ENCODE peak calls at places on chromosomes 6 and 20, in ten cellular contexts. U, H, F, T, G, C, P, Q, V and N are unnamed samples.

GRCh38 chr20:34971038-34971872 is 15.6 kb downstream of the MYH7B start:
- DNase-seq in U (no peak), H (no peak), F (no peak), T (no peak), G (no peak), C (no peak), P (no peak), Q (no peak), V (no peak), N (no peak)

GRCh38 chr6:293185-294174 is 1.2 kb downstream of the DUSP22 start:
- DNase-seq in U (peak; percentile 21), H (no peak), F (no peak), T (peak; percentile 70), G (no peak), C (no peak), P (peak; percentile 53), Q (no peak), V (peak; percentile 11), N (no peak)

GRCh38 chr20:59656417-59656816 is 52.1 kb downstream of the PHACTR3 start:
- DNase-seq in U (no peak), H (no peak), F (no peak), T (no peak), G (no peak), C (no peak), P (no peak), Q (no peak), V (no peak), N (no peak)

GRCh38 chr6:80872951-80873308 is 766.5 kb downstream of the BCKDHB start:
- DNase-seq in U (no peak), H (no peak), F (no peak), T (no peak), G (no peak), C (no peak), P (no peak), Q (no peak), V (no peak), N (no peak)

GRCh38 chr6:713351-713750 is 20.4 kb upstream of the EXOC2 start:
- DNase-seq in U (peak; percentile 37), H (no peak), F (no peak), T (no peak), G (no peak), C (no peak), P (no peak), Q (no peak), V (no peak), N (no peak)

GRCh38 chr6:167764713-167765479 is 61.8 kb upstream of the AFDN start:
- DNase-seq in U (no peak), H (no peak), F (no peak), T (no peak), G (no peak), C (no peak), P (no peak), Q (no peak), V (no peak), N (no peak)

GRCh38 chr6:155155787-155156447 is 107.9 kb upstream of the CLDN20 start:
- DNase-seq in U (no peak), H (no peak), F (no peak), T (no peak), G (no peak), C (no peak), P (no peak), Q (no peak), V (no peak), N (no peak)

GRCh38 chr6:142787422-142787821 is 157.6 kb downstream of the HIVEP2 start:
- DNase-seq in U (no peak), H (no peak), F (no peak), T (no peak), G (no peak), C (no peak), P (no peak), Q (no peak), V (no peak), N (no peak)

GRCh38 chr6:389622-390021 is 1.9 kb upstream of the IRF4 start:
- DNase-seq in U (no peak), H (no peak), F (no peak), T (no peak), G (no peak), C (no peak), P (no peak), Q (no peak), V (no peak), N (no peak)

GRCh38 chr6:151389640-151390275 is 1.6 kb downstream of the ZBTB2 start:
- DNase-seq in U (peak; percentile 81), H (peak; percentile 81), F (peak; percentile 45), T (peak; percentile 68), G (peak; percentile 89), C (peak; percentile 55), P (peak; percentile 72), Q (peak; percentile 57), V (no peak), N (no peak)

GRCh38 chr6:17456711-17457110 is 63.3 kb downstream of the CAP2 start:
- DNase-seq in U (no peak), H (no peak), F (no peak), T (no peak), G (no peak), C (no peak), P (no peak), Q (no peak), V (no peak), N (no peak)

GRCh38 chr6:143741480-143741879 is 63.7 kb downstream of the PHACTR2 start:
- DNase-seq in U (no peak), H (no peak), F (no peak), T (no peak), G (peak; percentile 51), C (no peak), P (no peak), Q (no peak), V (no peak), N (no peak)

GRCh38 chr6:155130161-155130853 is 133.5 kb upstream of the CLDN20 start:
- DNase-seq in U (no peak), H (no peak), F (no peak), T (no peak), G (no peak), C (no peak), P (no peak), Q (no peak), V (no peak), N (no peak)

GRCh38 chr6:140809694-140810101 is 1323.0 kb upstream of the GJE1 start:
- DNase-seq in U (no peak), H (no peak), F (no peak), T (no peak), G (peak; percentile 66), C (no peak), P (no peak), Q (no peak), V (no peak), N (no peak)

GRCh38 chr20:39716796-39717341 is 754.7 kb downstream of the DHX35 start:
- DNase-seq in U (no peak), H (no peak), F (no peak), T (no peak), G (peak; percentile 35), C (no peak), P (no peak), Q (no peak), V (no peak), N (no peak)

GRCh38 chr6:18269253-18269652 is 4.9 kb upstream of the DEK start:
- DNase-seq in U (peak; percentile 66), H (no peak), F (no peak), T (no peak), G (peak; percentile 86), C (no peak), P (no peak), Q (no peak), V (no peak), N (peak; percentile 46)

GRCh38 chr20:7744411-7744810 is 195.8 kb downstream of the HAO1 start:
- DNase-seq in U (peak; percentile 77), H (no peak), F (no peak), T (no peak), G (no peak), C (no peak), P (no peak), Q (no peak), V (no peak), N (no peak)